ENCODE peak calls at places on chromosomes 12 and 14, in seven cellular contexts. A is HCT116, T is esophagus muscularis mucosa, O is tibial artery, W is body of pancreas, N is right atrium auricular region, J is endodermal cell. R is an unnamed sample. For H3K36me3, the result is how much of the 10 kb centered on the place peaks cover.

GRCh38 chr12:94289551-94290312 is 141.4 kb downstream of the PLXNC1 start:
- DNase-seq in A (no peak), T (no peak), O (peak), W (no peak), N (no peak), J (no peak), R (no peak)

GRCh38 chr14:98692832-98693231 is 579.2 kb downstream of the BCL11B start:
- DNase-seq in A (no peak), T (peak), O (no peak), W (no peak), N (no peak), J (no peak), R (no peak)

GRCh38 chr14:104820669-104821228 is 19.8 kb downstream of the ZBTB42 start:
- DNase-seq in A (no peak), T (no peak), O (peak), W (peak), N (no peak), J (peak), R (peak)

GRCh38 chr12:51632598-51632997 is 41.6 kb downstream of the SCN8A start:
- DNase-seq in A (no peak), T (no peak), O (no peak), W (no peak), N (no peak), J (no peak), R (no peak)

GRCh38 chr14:67532998-67533753 is at the start of gene PLEKHH1:
- DNase-seq in A (peak), T (no peak), O (peak), W (peak), N (peak), J (peak), R (peak)

GRCh38 chr14:70514168-70515069 is 20.4 kb downstream of the ADAM20 start:
- DNase-seq in A (no peak), T (no peak), O (no peak), W (no peak), N (no peak), J (no peak), R (no peak)

GRCh38 chr14:68295316-68295816 is 475.8 kb downstream of the RAD51B start:
- DNase-seq in A (peak), T (no peak), O (no peak), W (peak), N (no peak), J (peak), R (no peak)

GRCh38 chr12:121610239-121611149 is 15.8 kb upstream of the ORAI1 start:
- DNase-seq in A (no peak), T (no peak), O (no peak), W (no peak), N (no peak), J (peak), R (no peak)

GRCh38 chr12:130711751-130712150 is 4.3 kb downstream of the RIMBP2 start:
- DNase-seq in A (no peak), T (no peak), O (peak), W (peak), N (no peak), J (peak), R (no peak)

GRCh38 chr14:26594756-26595545 is 2.9 kb downstream of the NOVA1 start:
- DNase-seq in A (no peak), T (no peak), O (no peak), W (no peak), N (no peak), J (no peak), R (no peak)

GRCh38 chr12:124800506-124800905 is 63.2 kb downstream of the SCARB1 start:
- DNase-seq in A (no peak), T (no peak), O (no peak), W (no peak), N (no peak), J (no peak), R (no peak)

GRCh38 chr14:47872588-47872987 is 197.2 kb upstream of the MDGA2 start:
- DNase-seq in A (no peak), T (no peak), O (no peak), W (no peak), N (no peak), J (no peak), R (no peak)

GRCh38 chr12:70645494-70646317 is 8.5 kb upstream of the PTPRB start:
- DNase-seq in A (peak), T (no peak), O (peak), W (peak), N (peak), J (peak), R (peak)

GRCh38 chr12:52682938-52683574 is 2.8 kb upstream of the KRT1 start:
- DNase-seq in A (no peak), T (no peak), O (no peak), W (no peak), N (no peak), J (no peak), R (no peak)
- H3K27ac ChIP-seq in A (no peak), T (peak), O (no peak), W (no peak), N (no peak), J (no peak), R (no peak)

GRCh38 chr14:96497087-96497486 is 5.1 kb upstream of the PAPOLA start:
- DNase-seq in A (no peak), T (no peak), O (no peak), W (no peak), N (no peak), J (no peak), R (no peak)

GRCh38 chr14:96501383-96501745 is 818 bp upstream of the PAPOLA start:
- DNase-seq in A (no peak), T (no peak), O (no peak), W (no peak), N (no peak), J (peak), R (no peak)

GRCh38 chr14:96502621-96503251 is 554 bp downstream of the PAPOLA start:
- DNase-seq in A (no peak), T (no peak), O (peak), W (peak), N (peak), J (peak), R (no peak)

GRCh38 chr14:96497586-96497985 is 4.6 kb upstream of the PAPOLA start:
- DNase-seq in A (no peak), T (no peak), O (no peak), W (no peak), N (no peak), J (no peak), R (no peak)

GRCh38 chr14:96501746-96502620 is at the start of gene PAPOLA:
- DNase-seq in A (peak), T (peak), O (peak), W (peak), N (peak), J (peak), R (peak)
- TF ChIP-seq CTCF in A (no peak), T (peak), O (no peak), W (peak), N (no peak), J (peak), R (no peak)

DNA sequence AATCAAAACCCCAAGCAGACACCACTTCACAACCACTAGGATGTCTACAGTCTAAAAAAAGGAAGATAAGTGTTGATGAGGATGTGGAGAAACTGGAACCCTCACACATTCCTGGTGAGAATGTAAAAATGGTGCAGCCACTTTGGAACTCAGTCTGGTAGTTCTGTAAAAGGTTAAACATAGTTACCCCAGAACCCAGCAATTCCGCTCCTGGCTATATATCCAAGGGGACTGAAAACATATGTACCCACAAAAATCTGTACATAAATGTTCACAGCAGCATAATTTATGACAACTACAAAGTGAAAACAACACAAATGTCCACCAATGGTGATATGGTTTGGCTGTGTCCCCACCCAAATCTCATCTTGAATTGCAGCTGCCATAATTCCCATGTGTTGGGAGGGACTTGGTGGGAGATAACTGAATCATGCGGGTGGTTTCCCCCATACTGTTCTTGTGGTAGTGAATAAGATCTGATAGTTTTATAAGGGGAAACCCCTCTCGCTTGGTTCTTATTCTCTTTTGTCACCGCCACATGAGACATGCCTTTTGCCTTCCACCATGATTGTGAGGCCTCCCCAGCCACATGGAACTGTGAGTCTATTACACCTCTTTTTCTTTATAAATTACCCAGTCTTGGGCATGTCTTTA is 46.8 kb downstream of the PRKAB1 start:
- DNase-seq in A (no peak), T (no peak), O (no peak), W (no peak), N (no peak), J (no peak), R (no peak)
- H3K36me3 ChIP-seq in A (under half), T (under half), O (under half), W (under half), N (under half), J (half or more), R (under half)

DNA sequence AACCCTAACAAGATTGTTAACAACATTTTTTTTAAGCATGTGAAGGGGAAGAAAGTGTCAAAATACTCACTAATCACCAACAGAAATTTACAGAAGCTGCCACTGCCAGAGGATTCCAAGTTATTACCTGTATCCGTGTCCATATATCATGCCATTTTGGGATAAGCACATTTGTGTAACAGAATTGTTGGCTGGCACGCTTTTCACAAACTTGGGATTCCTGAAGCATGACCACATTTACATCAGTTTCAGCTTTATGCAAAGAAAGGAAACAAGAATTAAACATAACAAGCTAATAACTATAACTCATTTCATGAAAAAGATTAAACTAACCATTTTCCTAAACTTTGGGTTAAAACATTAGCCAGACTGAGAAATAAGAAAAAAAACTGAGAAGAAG is 5.9 kb downstream of the NEMP1 start:
- DNase-seq in A (no peak), T (no peak), O (no peak), W (no peak), N (no peak), J (no peak), R (no peak)
- H3K27ac ChIP-seq in A (no peak), T (peak), O (peak), W (no peak), N (no peak), J (no peak), R (no peak)

GRCh38 chr12:10101042-10101579 is 2.3 kb upstream of the CLEC1A start:
- DNase-seq in A (no peak), T (no peak), O (peak), W (no peak), N (no peak), J (no peak), R (no peak)

GRCh38 chr12:10101648-10102220 is 2.9 kb upstream of the CLEC1A start:
- DNase-seq in A (no peak), T (no peak), O (no peak), W (no peak), N (no peak), J (no peak), R (no peak)

GRCh38 chr12:10097521-10097920 is 1.3 kb downstream of the CLEC1A start:
- DNase-seq in A (no peak), T (no peak), O (no peak), W (no peak), N (no peak), J (no peak), R (no peak)

GRCh38 chr12:10095971-10096370 is 2.8 kb downstream of the CLEC1A start:
- DNase-seq in A (no peak), T (no peak), O (no peak), W (no peak), N (no peak), J (no peak), R (no peak)

GRCh38 chr12:10098762-10099161 is at the start of gene CLEC1A:
- DNase-seq in A (no peak), T (no peak), O (peak), W (no peak), N (no peak), J (peak), R (no peak)
- TF ChIP-seq CTCF in A (no peak), T (no peak), O (no peak), W (no peak), N (no peak), J (no peak), R (no peak)

GRCh38 chr12:109234012-109234411 is 75.1 kb downstream of the FOXN4 start:
- DNase-seq in A (no peak), T (no peak), O (no peak), W (no peak), N (no peak), J (no peak), R (no peak)
- H3K36me3 ChIP-seq in A (under half), T (half or more), O (half or more), W (under half), N (half or more), J (under half), R (under half)

DNA sequence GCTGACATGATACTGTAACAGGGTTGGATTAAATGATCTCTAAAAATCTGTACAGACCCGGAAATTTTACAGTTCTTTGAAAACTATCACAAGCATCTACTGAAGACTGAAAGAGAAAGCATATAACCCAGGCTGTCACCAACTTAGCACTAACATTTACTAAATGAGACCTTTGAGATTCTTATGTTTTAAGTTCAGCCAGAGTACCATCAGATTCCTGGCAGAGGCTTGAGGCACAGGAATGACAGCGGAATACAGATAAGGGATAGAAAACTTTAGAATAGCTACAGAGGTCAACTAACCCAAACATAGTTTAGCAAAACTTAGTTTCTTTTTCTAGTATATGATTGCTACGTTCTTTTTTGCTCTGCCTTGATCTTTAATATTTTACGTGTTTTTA is 91.6 kb upstream of the FERMT2 start:
- DNase-seq in A (no peak), T (no peak), O (no peak), W (no peak), N (no peak), J (no peak), R (no peak)
- H3K27ac ChIP-seq in A (no peak), T (peak), O (peak), W (peak), N (peak), J (no peak), R (no peak)

DNA sequence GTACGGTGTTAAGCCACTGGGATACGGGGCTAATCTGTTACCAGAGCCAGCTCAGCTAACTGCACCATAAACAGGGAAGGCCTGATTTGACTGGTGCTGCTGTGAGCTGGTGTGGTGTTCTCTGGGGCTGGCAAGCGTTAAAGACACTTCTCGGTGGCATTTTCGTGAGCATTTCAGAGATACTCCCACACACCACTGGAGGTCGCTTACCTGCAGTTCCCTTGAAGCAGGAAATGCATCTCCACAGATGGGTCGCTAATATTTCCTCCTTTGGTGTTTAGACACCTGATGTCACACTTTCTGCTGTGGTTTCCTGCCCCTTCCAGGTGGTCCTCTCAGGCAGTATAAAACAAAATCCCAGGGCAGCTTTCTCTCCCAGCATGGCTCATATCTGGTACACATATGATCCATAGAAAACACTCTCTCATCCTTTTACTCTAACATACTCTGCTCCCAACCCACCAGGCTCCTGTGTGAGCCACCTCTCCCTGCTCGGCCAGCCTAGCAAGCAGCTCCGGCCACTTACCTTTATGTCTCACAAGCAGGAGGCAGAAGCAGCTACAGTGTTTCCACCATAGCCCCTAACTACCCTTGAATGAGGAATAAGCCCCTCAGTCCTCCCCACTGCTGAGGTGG is 129.9 kb upstream of the GRIN2B start:
- DNase-seq in A (peak), T (no peak), O (no peak), W (no peak), N (no peak), J (peak), R (no peak)
- TF ChIP-seq CTCF in A (peak), T (no peak), O (no peak), W (no peak), N (no peak), J (peak), R (no peak)

R was measured in breast epithelium.